ENCODE peak calls at places on chromosomes 5 and 9, in five cellular contexts. B is right lobe of liver, W is GM23338, D is heart right ventricle, S is colonic mucosa. H is an unnamed sample.

GRCh38 chr9:105168935-105169334 is 75.5 kb upstream of the SLC44A1 start:
- DNase-seq in W (no peak), B (no peak), D (no peak), S (no peak), H (no peak)

GRCh38 chr5:68087866-68088265 is 127.7 kb upstream of the PIK3R1 start:
- DNase-seq in B (no peak), W (no peak), D (no peak), S (no peak), H (no peak)

GRCh38 chr9:32966036-32966435 is 35.4 kb downstream of the APTX start:
- DNase-seq in S (no peak), D (no peak), B (no peak), W (no peak), H (no peak)

GRCh38 chr5:89128097-89128496 is 245.1 kb upstream of the MEF2C start:
- DNase-seq in W (peak; percentile 10), B (no peak), D (no peak), S (no peak), H (no peak)

GRCh38 chr5:18281947-18282557 is 647.8 kb downstream of the TAF11L14 start:
- DNase-seq in S (no peak), D (no peak), B (no peak), W (peak; percentile 32), H (no peak)

GRCh38 chr5:51380603-51381207 is 2.5 kb upstream of the ISL1 start:
- DNase-seq in B (no peak), D (no peak), S (no peak), W (peak; percentile 69), H (no peak)

GRCh38 chr9:19946446-19947109 is 157.7 kb upstream of the SLC24A2 start:
- DNase-seq in S (no peak), B (no peak), W (peak; percentile 60), D (no peak), H (no peak)

GRCh38 chr9:93096131-93096802 is at the start of gene CARD19:
- DNase-seq in W (peak; percentile 44), D (peak; percentile 47), S (peak; percentile 80), B (no peak), H (no peak)

GRCh38 chr9:132032584-132032945 is 47.1 kb downstream of the MED27 start:
- DNase-seq in W (peak; percentile 55), D (no peak), S (no peak), B (no peak), H (no peak)

GRCh38 chr9:20569525-20569924 is 52.8 kb downstream of the MLLT3 start:
- DNase-seq in B (no peak), W (no peak), S (no peak), D (no peak), H (no peak)

GRCh38 chr9:32136700-32137339 is 247.6 kb upstream of the ACO1 start:
- DNase-seq in D (no peak), B (peak; percentile 63), S (no peak), W (peak; percentile 60), H (no peak)

GRCh38 chr5:57366744-57367143 is 115.9 kb downstream of the ACTBL2 start:
- DNase-seq in B (no peak), W (no peak), D (no peak), S (no peak), H (no peak)

GRCh38 chr5:34957857-34958690 is 28.7 kb downstream of the DNAJC21 start:
- DNase-seq in S (peak; percentile 28), D (no peak), B (no peak), W (peak; percentile 62), H (no peak)

GRCh38 chr9:19127881-19128719 is 808 bp upstream of the PLIN2 start:
- DNase-seq in B (peak; percentile 62), S (peak; percentile 50), D (peak; percentile 16), W (peak; percentile 64), H (peak; percentile 57)

GRCh38 chr5:1909346-1909985 is 26.7 kb upstream of the IRX4 start:
- DNase-seq in D (no peak), S (no peak), B (no peak), W (no peak), H (no peak)

GRCh38 chr5:624951-625230 is 12.8 kb downstream of the CEP72 start:
- DNase-seq in W (no peak), D (no peak), B (no peak), S (no peak), H (peak; percentile 20)

GRCh38 chr9:127197861-127198430 is 66.6 kb upstream of the GARNL3 start:
- DNase-seq in D (no peak), W (no peak), B (no peak), S (no peak), H (peak; percentile 56)

GRCh38 chr5:154384480-154385235 is 61.1 kb upstream of the SAP30L start:
- DNase-seq in S (no peak), D (no peak), W (no peak), B (no peak), H (no peak)

GRCh38 chr5:1975406-1975715 is 92.6 kb upstream of the IRX4 start:
- DNase-seq in S (no peak), W (no peak), B (no peak), D (no peak), H (no peak)

GRCh38 chr5:127898551-127899213 is 184.9 kb upstream of the SLC12A2 start:
- DNase-seq in B (no peak), S (no peak), D (no peak), W (no peak), H (no peak)

GRCh38 chr5:118990582-118990981 is 2.2 kb upstream of the DTWD2 start:
- DNase-seq in D (no peak), S (no peak), W (no peak), B (no peak), H (no peak)

GRCh38 chr5:83059341-83059740 is 17.9 kb downstream of the TMEM167A start:
- DNase-seq in S (no peak), B (no peak), D (no peak), W (no peak), H (no peak)

GRCh38 chr5:135269828-135270545 is 129.0 kb downstream of the MACROH2A1 start:
- DNase-seq in B (no peak), D (no peak), W (no peak), S (no peak), H (no peak)

GRCh38 chr5:138573949-138574670 is 1.1 kb downstream of the HSPA9 start:
- DNase-seq in S (no peak), B (no peak), D (no peak), W (no peak), H (no peak)

GRCh38 chr9:99259231-99259918 is 37.3 kb downstream of the SEC61B start:
- DNase-seq in D (peak; percentile 87), W (peak; percentile 34), S (peak; percentile 38), B (peak; percentile 97), H (peak; percentile 95)

DNA sequence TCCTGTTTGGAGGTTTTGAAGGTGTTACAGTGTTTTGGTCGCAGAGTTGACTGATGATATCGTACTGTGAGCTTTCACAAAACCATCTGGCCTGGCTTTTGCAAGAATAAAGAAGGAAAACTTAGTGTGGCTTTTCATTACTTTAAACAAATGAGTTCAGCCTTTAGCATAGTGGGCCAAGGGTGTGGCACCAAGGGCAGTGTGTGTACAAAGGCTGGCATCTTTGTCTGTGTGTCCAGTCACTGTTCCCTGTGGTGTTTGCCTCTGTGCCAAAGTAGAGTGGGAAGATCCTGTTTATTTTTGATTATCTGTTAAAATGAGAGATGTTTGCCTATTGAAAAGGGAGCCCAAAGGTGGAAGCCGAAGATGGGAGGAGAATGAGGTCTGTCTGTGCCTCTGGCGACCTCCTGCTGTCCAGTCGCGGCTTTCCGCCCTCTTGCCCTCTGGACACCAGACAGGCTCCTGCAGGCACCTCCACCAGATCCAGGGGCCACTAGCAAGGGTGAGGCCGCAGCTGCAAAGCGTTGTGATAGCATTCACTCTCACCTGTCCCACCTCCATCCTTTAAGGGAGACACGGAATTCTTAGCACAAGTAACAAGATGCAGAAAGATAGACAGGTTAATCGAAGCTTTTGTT is 113.7 kb downstream of the TRIO start:
- DNase-seq in D (no peak), B (no peak), W (no peak), S (no peak), H (no peak)
- H3K27ac ChIP-seq in D (peak overlapping the region; percentile 1), B (no peak overlapping the region), W (peak overlapping the region; percentile 14), S (no peak overlapping the region), H (peak overlapping the region; percentile 60)

GRCh38 chr5:74633710-74634109 is 6.8 kb downstream of the ENC1 start:
- DNase-seq in W (no peak), D (no peak), B (no peak), S (no peak), H (no peak)
- H3K4me1 ChIP-seq in W (peaks cover 41% of the 10 kb centered on the region), D (peaks cover 9% of the 10 kb centered on the region), B (no peaks in the 10 kb centered on the region), S (peaks cover 10% of the 10 kb centered on the region), H (peaks cover 14% of the 10 kb centered on the region)

GRCh38 chr5:73323466-73323865 is 125.1 kb downstream of the FOXD1 start:
- DNase-seq in S (no peak), D (no peak), W (no peak), B (no peak), H (no peak)

GRCh38 chr5:73325546-73325945 is 123.0 kb downstream of the FOXD1 start:
- DNase-seq in B (no peak), D (no peak), W (no peak), S (no peak), H (no peak)

GRCh38 chr5:73327908-73328455 is 120.6 kb downstream of the FOXD1 start:
- DNase-seq in B (no peak), D (no peak), S (no peak), W (no peak), H (no peak)

GRCh38 chr5:73330613-73331012 is 118.0 kb downstream of the FOXD1 start:
- DNase-seq in S (no peak), B (no peak), W (no peak), D (no peak), H (no peak)

DNA sequence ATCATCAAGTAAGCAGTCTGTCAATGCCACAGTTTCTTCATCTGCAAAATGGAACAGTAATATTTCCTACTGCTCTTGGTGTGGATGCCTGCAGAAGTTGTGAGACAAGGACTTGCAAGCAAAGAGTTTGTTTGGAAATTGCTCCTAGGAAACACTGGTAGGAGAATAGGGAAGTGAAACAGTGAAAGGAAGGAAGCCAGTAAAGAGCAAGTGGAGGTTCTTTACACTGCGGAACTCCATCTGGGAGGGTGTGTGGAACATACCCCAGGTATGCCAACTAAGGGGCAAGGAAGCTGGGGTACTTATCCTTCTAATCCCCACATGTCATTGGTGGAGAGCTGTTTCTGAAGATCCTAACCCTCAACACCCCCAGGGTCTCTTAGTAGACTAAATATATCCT is 119.9 kb downstream of the FOXD1 start:
- DNase-seq in W (no peak), D (no peak), S (no peak), B (no peak), H (no peak)
- H3K27me3 ChIP-seq in W (no peaks in the 10 kb centered on the region), D (peaks cover 42% of the 10 kb centered on the region), S (no peaks in the 10 kb centered on the region), B (no peaks in the 10 kb centered on the region), H (peaks cover 3% of the 10 kb centered on the region)

GRCh38 chr5:59999056-59999455 is 105.5 kb upstream of the PDE4D start:
- DNase-seq in S (no peak), D (no peak), W (peak; percentile 10), B (no peak), H (no peak)
- H3K27ac ChIP-seq in S (no peak overlapping the region), D (no peak overlapping the region), W (no peak overlapping the region), B (no peak overlapping the region), H (no peak overlapping the region)

GRCh38 chr5:103908327-103909099 is 345.9 kb upstream of the NUDT12 start:
- DNase-seq in B (no peak), S (no peak), W (no peak), D (no peak), H (no peak)
- H3K4me1 ChIP-seq in B (no peaks in the 10 kb centered on the region), S (no peaks in the 10 kb centered on the region), W (no peaks in the 10 kb centered on the region), D (no peaks in the 10 kb centered on the region), H (no peaks in the 10 kb centered on the region)

H was measured in right cardiac atrium.